ENCODE peak calls at places on chromosome 17, in five cellular contexts. G is BJ, X is astrocyte of the spinal cord, W is tibial artery, L is upper lobe of right lung. N is an unnamed sample.

GRCh38 chr17:83152745-83153611 is 73.6 kb downstream of the METRNL start:
- DNase-seq in L (no peak), X (no peak), W (peak; percentile 73), G (no peak), N (no peak)

GRCh38 chr17:14320734-14321475 is 20.0 kb downstream of the HS3ST3B1 start:
- DNase-seq in W (no peak), L (no peak), G (no peak), X (peak; percentile 38), N (no peak)

GRCh38 chr17:7213895-7214299 is 5.7 kb downstream of the DLG4 start:
- DNase-seq in X (peak; percentile 79), G (no peak), L (no peak), W (peak; percentile 71), N (peak; percentile 49)

GRCh38 chr17:66813314-66813713 is 21.6 kb upstream of the CACNG5 start:
- DNase-seq in X (no peak), G (no peak), W (no peak), L (no peak), N (no peak)

GRCh38 chr17:81426676-81427445 is 31.6 kb downstream of the BAHCC1 start:
- DNase-seq in W (no peak), X (no peak), L (no peak), G (no peak), N (no peak)

GRCh38 chr17:19703776-19704371 is 12.5 kb downstream of the SLC47A2 start:
- DNase-seq in X (no peak), W (no peak), L (no peak), G (no peak), N (no peak)

GRCh38 chr17:10265100-10265810 is 66.8 kb upstream of the GAS7 start:
- DNase-seq in X (peak; percentile 4), L (no peak), G (peak; percentile 65), W (no peak), N (no peak)

GRCh38 chr17:36705651-36706436 is 104.5 kb downstream of the MRM1 start:
- DNase-seq in X (peak; percentile 11), W (no peak), G (no peak), L (no peak), N (no peak)

GRCh38 chr17:45451131-45451530 is 18.5 kb upstream of the ARHGAP27 start:
- DNase-seq in X (no peak), L (peak; percentile 64), G (no peak), W (no peak), N (no peak)

GRCh38 chr17:62678214-62678919 is 50.9 kb downstream of the MRC2 start:
- DNase-seq in X (no peak), G (no peak), L (no peak), W (no peak), N (no peak)

GRCh38 chr17:81958633-81959342 is 2.2 kb downstream of the NOTUM start:
- DNase-seq in L (no peak), G (no peak), X (no peak), W (no peak), N (no peak)

DNA sequence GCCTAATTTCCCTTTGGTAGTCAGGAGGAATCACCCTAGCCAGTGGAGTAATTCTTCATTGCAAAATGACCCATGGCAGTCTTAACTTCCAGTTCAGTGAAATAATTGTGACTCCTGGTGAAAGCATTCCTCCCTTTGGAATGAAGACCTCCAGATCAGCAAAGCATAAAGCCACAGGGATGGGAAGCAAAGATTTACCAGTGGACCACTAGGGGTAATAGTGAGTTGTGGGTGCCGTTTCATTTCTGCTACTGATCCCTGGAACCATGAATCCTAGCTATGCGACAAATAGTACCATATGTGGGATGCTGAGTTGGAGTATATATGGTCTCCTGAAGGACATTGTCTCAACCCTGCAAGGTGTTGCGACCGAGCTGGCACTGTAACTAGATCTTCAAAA is 13.7 kb downstream of the DYNLL2 start:
- DNase-seq in G (no peak), W (no peak), X (no peak), L (no peak), N (no peak)
- TF ChIP-seq CTCF in G (peak; percentile 13), W (no peak), X (peak; percentile 21), L (no peak), N (no peak)

GRCh38 chr17:41522301-41523224 is 3.9 kb upstream of the KRT15 start:
- DNase-seq in G (no peak), W (no peak), L (no peak), X (no peak), N (no peak)

GRCh38 chr17:41521574-41522261 is 3.0 kb upstream of the KRT15 start:
- DNase-seq in L (peak; percentile 90), G (no peak), X (peak; percentile 80), W (no peak), N (peak; percentile 27)

GRCh38 chr17:41523787-41524186 is 4.3 kb downstream of the KRT19 start:
- DNase-seq in L (no peak), X (no peak), W (no peak), G (no peak), N (no peak)

GRCh38 chr17:41523225-41523593 is 4.5 kb upstream of the KRT15 start:
- DNase-seq in G (no peak), X (no peak), W (no peak), L (no peak), N (no peak)

DNA sequence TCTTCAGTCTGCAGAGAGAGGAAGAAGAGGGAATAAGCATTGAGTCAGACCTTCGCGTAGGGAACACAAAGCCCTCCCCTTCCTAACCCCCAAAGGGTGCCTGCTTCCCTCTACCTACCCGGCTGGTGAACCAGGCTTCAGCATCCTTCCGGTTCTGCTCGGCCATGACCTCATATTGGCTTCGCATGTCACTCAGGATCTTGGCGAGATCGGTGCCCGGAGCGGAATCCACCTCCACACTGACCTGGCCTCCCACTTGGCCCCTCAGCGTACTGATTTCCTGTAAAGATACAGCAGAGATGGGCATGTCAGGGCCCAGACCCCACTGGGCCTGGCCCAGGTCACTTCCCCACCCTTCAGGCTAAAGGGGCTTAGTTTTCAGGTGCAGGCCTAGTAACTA is 3.8 kb downstream of the KRT19 start:
- DNase-seq in G (no peak), W (no peak), L (no peak), X (no peak), N (no peak)
- H3K4me3 ChIP-seq in G (no peak overlapping the region), W (no peak overlapping the region), L (no peak overlapping the region), X (no peak overlapping the region), N (no peak overlapping the region)

GRCh38 chr17:57868007-57868774 is 18.3 kb upstream of the MRPS23 start:
- DNase-seq in L (no peak), X (peak; percentile 95), G (peak; percentile 73), W (peak; percentile 86), N (peak; percentile 76)
- TF ChIP-seq CTCF in L (peak; percentile 34), X (peak; percentile 63), G (peak; percentile 72), W (peak; percentile 53), N (peak; percentile 55)

DNA sequence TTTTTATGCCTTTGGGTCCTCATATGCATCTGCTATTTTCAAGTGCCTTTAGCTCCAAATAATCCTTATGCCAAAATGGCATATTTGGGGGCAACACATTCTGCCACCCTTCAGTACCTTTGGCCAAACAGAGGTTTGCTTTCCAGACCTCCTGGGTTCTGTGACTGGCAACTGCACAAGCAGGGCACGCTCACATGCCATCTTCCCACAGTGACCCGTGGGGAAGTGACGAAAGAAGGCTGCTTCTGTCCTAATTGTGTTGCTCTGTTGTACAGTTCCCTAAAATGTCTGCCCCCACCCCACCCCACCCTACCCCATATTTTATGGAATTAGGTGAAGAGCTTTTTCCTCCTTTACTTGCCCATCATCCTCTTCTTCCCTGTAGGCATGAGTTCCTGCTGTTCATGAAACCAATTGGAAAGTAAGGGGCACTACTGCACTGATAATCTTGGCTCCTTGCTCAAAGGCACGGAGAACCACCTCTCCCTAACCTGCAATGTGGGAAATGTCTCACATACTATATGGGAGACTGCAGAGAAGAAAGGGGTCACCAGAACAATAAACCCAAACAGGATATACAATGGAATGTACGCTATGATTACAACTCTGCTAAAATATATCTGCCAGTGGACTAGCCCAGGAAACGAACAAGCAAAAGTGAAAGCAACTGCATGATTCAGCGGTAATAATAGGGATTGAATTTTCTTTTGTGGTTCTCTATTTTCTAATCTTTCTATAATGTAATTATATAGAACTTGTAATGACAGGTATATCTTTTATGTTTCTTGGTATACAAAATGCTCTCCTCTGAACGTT is 3.3 kb upstream of the SLFN12L start:
- DNase-seq in X (peak; percentile 46), L (peak; percentile 73), G (no peak), W (peak; percentile 51), N (no peak)
- H3K4me3 ChIP-seq in X (no peak overlapping the region), L (peak overlapping the region; percentile 48), G (no peak overlapping the region), W (peak overlapping the region; percentile 30), N (no peak overlapping the region)